ENCODE peak calls at places on chromosome 3, in nine cellular contexts. One of them, this sample, is unnamed.

GRCh38 chr3:116425126-116425525 is 20.2 kb downstream of the LSAMP start:
- DNase-seq in psoas muscle: no peak
- DNase-seq in K562: no peak
- DNase-seq in tibial nerve: no peak
- DNase-seq in esophagus squamous epithelium: no peak
- DNase-seq in heart left ventricle: no peak
- DNase-seq in GM23338: no peak
- DNase-seq in tibial artery: no peak
- DNase-seq in mammary epithelial cell: no peak
- DNase-seq in this sample: no peak

GRCh38 chr3:94089126-94089525 is 26.3 kb downstream of the NSUN3 start:
- DNase-seq in psoas muscle: no peak
- DNase-seq in K562: no peak
- DNase-seq in tibial nerve: no peak
- DNase-seq in esophagus squamous epithelium: no peak
- DNase-seq in heart left ventricle: no peak
- DNase-seq in GM23338: no peak
- DNase-seq in tibial artery: no peak
- DNase-seq in mammary epithelial cell: no peak
- DNase-seq in this sample: no peak

GRCh38 chr3:156509209-156510174 is 45.4 kb downstream of the SSR3 start:
- DNase-seq in psoas muscle: no peak
- DNase-seq in K562: peak; percentile 63
- DNase-seq in tibial nerve: peak; percentile 25
- DNase-seq in esophagus squamous epithelium: no peak
- DNase-seq in heart left ventricle: no peak
- DNase-seq in GM23338: peak; percentile 85
- DNase-seq in tibial artery: no peak
- DNase-seq in mammary epithelial cell: peak; percentile 44
- DNase-seq in this sample: no peak

GRCh38 chr3:134258761-134259347 is 8.2 kb upstream of the RYK start:
- DNase-seq in psoas muscle: no peak
- DNase-seq in K562: no peak
- DNase-seq in tibial nerve: no peak
- DNase-seq in esophagus squamous epithelium: no peak
- DNase-seq in heart left ventricle: no peak
- DNase-seq in GM23338: no peak
- DNase-seq in tibial artery: no peak
- DNase-seq in mammary epithelial cell: peak; percentile 56
- DNase-seq in this sample: no peak

GRCh38 chr3:123698813-123699212 is 114.0 kb upstream of the HACD2 start:
- DNase-seq in psoas muscle: no peak
- DNase-seq in K562: no peak
- DNase-seq in tibial nerve: no peak
- DNase-seq in esophagus squamous epithelium: no peak
- DNase-seq in heart left ventricle: no peak
- DNase-seq in GM23338: no peak
- DNase-seq in tibial artery: no peak
- DNase-seq in mammary epithelial cell: no peak
- DNase-seq in this sample: no peak

GRCh38 chr3:55720614-55721013 is 233.5 kb upstream of the WNT5A start:
- DNase-seq in psoas muscle: no peak
- DNase-seq in K562: no peak
- DNase-seq in tibial nerve: no peak
- DNase-seq in esophagus squamous epithelium: no peak
- DNase-seq in heart left ventricle: no peak
- DNase-seq in GM23338: peak; percentile 40
- DNase-seq in tibial artery: no peak
- DNase-seq in mammary epithelial cell: peak; percentile 13
- DNase-seq in this sample: no peak

GRCh38 chr3:112117826-112118571 is 15.0 kb downstream of the GCSAM start:
- DNase-seq in psoas muscle: no peak
- DNase-seq in K562: no peak
- DNase-seq in tibial nerve: no peak
- DNase-seq in esophagus squamous epithelium: no peak
- DNase-seq in heart left ventricle: peak; percentile 27
- DNase-seq in GM23338: peak; percentile 57
- DNase-seq in tibial artery: peak; percentile 35
- DNase-seq in mammary epithelial cell: no peak
- DNase-seq in this sample: no peak

GRCh38 chr3:22729212-22729611 is 473.9 kb upstream of the UBE2E2 start:
- DNase-seq in psoas muscle: no peak
- DNase-seq in K562: no peak
- DNase-seq in tibial nerve: no peak
- DNase-seq in esophagus squamous epithelium: no peak
- DNase-seq in heart left ventricle: no peak
- DNase-seq in GM23338: no peak
- DNase-seq in tibial artery: no peak
- DNase-seq in mammary epithelial cell: peak; percentile 72
- DNase-seq in this sample: no peak

GRCh38 chr3:12966847-12967750 is 106.1 kb downstream of the IQSEC1 start:
- DNase-seq in psoas muscle: peak; percentile 62
- DNase-seq in K562: no peak
- DNase-seq in tibial nerve: no peak
- DNase-seq in esophagus squamous epithelium: no peak
- DNase-seq in heart left ventricle: no peak
- DNase-seq in GM23338: peak; percentile 56
- DNase-seq in tibial artery: no peak
- DNase-seq in mammary epithelial cell: peak; percentile 27
- DNase-seq in this sample: peak; percentile 34

GRCh38 chr3:29285356-29286070 is 4.6 kb downstream of the RBMS3 start:
- DNase-seq in psoas muscle: no peak
- DNase-seq in K562: no peak
- DNase-seq in tibial nerve: no peak
- DNase-seq in esophagus squamous epithelium: no peak
- DNase-seq in heart left ventricle: no peak
- DNase-seq in GM23338: no peak
- DNase-seq in tibial artery: no peak
- DNase-seq in mammary epithelial cell: peak; percentile 76
- DNase-seq in this sample: no peak

GRCh38 chr3:175159202-175159601 is 300.1 kb downstream of the NAALADL2 start:
- DNase-seq in psoas muscle: no peak
- DNase-seq in K562: no peak
- DNase-seq in tibial nerve: no peak
- DNase-seq in esophagus squamous epithelium: no peak
- DNase-seq in heart left ventricle: no peak
- DNase-seq in GM23338: no peak
- DNase-seq in tibial artery: no peak
- DNase-seq in mammary epithelial cell: no peak
- DNase-seq in this sample: no peak

GRCh38 chr3:44584646-44585501 is at the start of gene ZNF660:
- DNase-seq in psoas muscle: peak; percentile 72
- DNase-seq in K562: peak; percentile 17
- DNase-seq in tibial nerve: peak; percentile 21
- DNase-seq in esophagus squamous epithelium: no peak
- DNase-seq in heart left ventricle: peak; percentile 69
- DNase-seq in GM23338: peak; percentile 97
- DNase-seq in tibial artery: peak; percentile 52
- DNase-seq in mammary epithelial cell: peak; percentile 2
- DNase-seq in this sample: peak; percentile 40

GRCh38 chr3:72617420-72618024 is 230.7 kb downstream of the SHQ1 start:
- DNase-seq in psoas muscle: no peak
- DNase-seq in K562: no peak
- DNase-seq in tibial nerve: no peak
- DNase-seq in esophagus squamous epithelium: no peak
- DNase-seq in heart left ventricle: no peak
- DNase-seq in GM23338: no peak
- DNase-seq in tibial artery: no peak
- DNase-seq in mammary epithelial cell: no peak
- DNase-seq in this sample: no peak

GRCh38 chr3:106825962-106826605 is 551.2 kb upstream of the CCDC54 start:
- DNase-seq in psoas muscle: no peak
- DNase-seq in K562: no peak
- DNase-seq in tibial nerve: no peak
- DNase-seq in esophagus squamous epithelium: no peak
- DNase-seq in heart left ventricle: no peak
- DNase-seq in GM23338: peak; percentile 52
- DNase-seq in tibial artery: no peak
- DNase-seq in mammary epithelial cell: peak; percentile 26
- DNase-seq in this sample: no peak

GRCh38 chr3:153372326-153372725 is 210.3 kb downstream of the RAP2B start:
- DNase-seq in psoas muscle: no peak
- DNase-seq in K562: no peak
- DNase-seq in tibial nerve: peak; percentile 41
- DNase-seq in esophagus squamous epithelium: no peak
- DNase-seq in heart left ventricle: no peak
- DNase-seq in GM23338: no peak
- DNase-seq in tibial artery: peak; percentile 34
- DNase-seq in mammary epithelial cell: peak; percentile 79
- DNase-seq in this sample: no peak

GRCh38 chr3:23748398-23749110 is 57.2 kb upstream of the UBE2E1 start:
- DNase-seq in psoas muscle: no peak
- DNase-seq in K562: no peak
- DNase-seq in tibial nerve: peak; percentile 58
- DNase-seq in esophagus squamous epithelium: no peak
- DNase-seq in heart left ventricle: no peak
- DNase-seq in GM23338: no peak
- DNase-seq in tibial artery: peak; percentile 54
- DNase-seq in mammary epithelial cell: peak; percentile 79
- DNase-seq in this sample: no peak

DNA sequence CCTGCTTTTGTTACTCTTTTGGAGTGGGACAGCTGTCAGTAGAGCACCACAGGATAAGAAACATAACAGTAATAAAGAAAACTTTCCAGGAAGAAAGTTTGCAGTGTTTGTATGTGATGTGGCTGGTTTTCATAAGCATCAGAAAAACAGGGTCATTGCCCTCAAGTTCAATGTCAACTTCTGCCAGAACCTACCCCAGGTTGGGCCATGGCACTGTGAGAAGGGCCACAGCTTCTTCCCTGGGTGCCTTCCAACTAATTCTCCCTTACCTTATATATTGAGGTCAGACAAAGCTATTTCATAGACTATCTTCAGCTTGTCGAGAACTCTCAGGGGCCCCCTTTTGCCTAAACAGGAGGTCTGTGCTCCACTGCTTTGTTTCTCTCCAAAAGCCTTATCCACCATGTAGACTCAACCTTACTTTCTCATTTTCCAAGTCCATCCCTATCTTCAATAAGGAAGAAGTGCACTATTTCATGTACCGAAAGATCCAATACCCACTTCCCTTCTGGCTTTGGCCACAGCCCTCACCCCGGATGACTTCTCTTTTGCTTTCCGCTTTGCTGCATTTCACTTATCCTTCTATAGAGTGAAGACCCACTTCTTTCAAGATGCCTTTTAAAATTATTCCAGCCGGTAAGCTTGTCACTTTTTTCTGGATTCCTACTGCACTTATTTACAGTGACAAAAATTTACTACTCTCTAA is 38.2 kb upstream of the PLCL2 start:
- DNase-seq in psoas muscle: no peak
- DNase-seq in K562: no peak
- DNase-seq in tibial nerve: no peak
- DNase-seq in esophagus squamous epithelium: no peak
- DNase-seq in heart left ventricle: no peak
- DNase-seq in GM23338: no peak
- DNase-seq in tibial artery: no peak
- DNase-seq in mammary epithelial cell: no peak
- DNase-seq in this sample: no peak
- H3K27ac ChIP-seq in psoas muscle: peak overlapping the region; percentile 51
- H3K27ac ChIP-seq in K562: no peak overlapping the region
- H3K27ac ChIP-seq in tibial nerve: no peak overlapping the region
- H3K27ac ChIP-seq in esophagus squamous epithelium: no peak overlapping the region
- H3K27ac ChIP-seq in heart left ventricle: peak overlapping the region; percentile 0
- H3K27ac ChIP-seq in GM23338: no peak overlapping the region
- H3K27ac ChIP-seq in tibial artery: no peak overlapping the region
- H3K27ac ChIP-seq in mammary epithelial cell: no peak overlapping the region
- H3K27ac ChIP-seq in this sample: no peak overlapping the region

DNA sequence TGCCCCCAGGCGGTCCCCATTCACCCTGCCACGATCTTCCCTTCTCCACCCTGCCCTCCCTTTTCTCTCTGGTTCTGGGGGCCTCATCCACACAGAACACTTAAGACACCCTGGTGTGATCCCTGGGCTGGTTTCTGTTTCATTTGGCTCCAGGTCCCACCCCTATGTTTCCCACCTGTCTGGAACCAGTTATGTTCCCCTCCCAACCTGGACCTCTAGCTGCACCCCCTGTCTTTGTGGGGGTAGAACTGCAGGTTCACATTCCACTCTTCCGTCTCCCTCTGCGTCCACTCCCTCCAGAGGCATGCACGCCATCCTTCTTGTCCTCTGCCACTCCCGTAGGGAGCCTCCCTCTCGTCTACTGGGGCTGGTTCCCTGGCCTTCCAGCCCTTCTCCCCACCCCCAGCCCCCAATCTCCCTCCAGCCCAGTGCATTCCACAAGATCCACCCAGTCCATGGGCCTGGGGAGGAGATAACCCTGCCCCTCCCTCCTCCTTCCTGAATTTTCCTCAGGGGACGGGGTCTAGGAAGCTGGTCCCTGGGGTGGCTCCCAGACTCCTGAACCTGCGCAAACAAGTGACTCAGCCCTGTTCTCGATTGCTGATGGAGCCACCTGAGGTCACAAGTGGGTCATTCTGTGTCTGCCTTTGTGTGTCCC is 73.8 kb downstream of the ABTB1 start:
- DNase-seq in psoas muscle: peak; percentile 65
- DNase-seq in K562: peak; percentile 33
- DNase-seq in tibial nerve: no peak
- DNase-seq in esophagus squamous epithelium: no peak
- DNase-seq in heart left ventricle: peak; percentile 62
- DNase-seq in GM23338: no peak
- DNase-seq in tibial artery: no peak
- DNase-seq in mammary epithelial cell: no peak
- DNase-seq in this sample: peak; percentile 72
- H3K4me1 ChIP-seq in psoas muscle: peaks cover 58% of the 10 kb centered on the region
- H3K4me1 ChIP-seq in K562: no peaks in the 10 kb centered on the region
- H3K4me1 ChIP-seq in tibial nerve: peaks cover 32% of the 10 kb centered on the region
- H3K4me1 ChIP-seq in esophagus squamous epithelium: peaks cover 13% of the 10 kb centered on the region
- H3K4me1 ChIP-seq in heart left ventricle: peaks cover 48% of the 10 kb centered on the region
- H3K4me1 ChIP-seq in GM23338: no peaks in the 10 kb centered on the region
- H3K4me1 ChIP-seq in tibial artery: peaks cover 64% of the 10 kb centered on the region
- H3K4me1 ChIP-seq in mammary epithelial cell: peaks cover 47% of the 10 kb centered on the region
- H3K4me1 ChIP-seq in this sample: peaks cover 9% of the 10 kb centered on the region

DNA sequence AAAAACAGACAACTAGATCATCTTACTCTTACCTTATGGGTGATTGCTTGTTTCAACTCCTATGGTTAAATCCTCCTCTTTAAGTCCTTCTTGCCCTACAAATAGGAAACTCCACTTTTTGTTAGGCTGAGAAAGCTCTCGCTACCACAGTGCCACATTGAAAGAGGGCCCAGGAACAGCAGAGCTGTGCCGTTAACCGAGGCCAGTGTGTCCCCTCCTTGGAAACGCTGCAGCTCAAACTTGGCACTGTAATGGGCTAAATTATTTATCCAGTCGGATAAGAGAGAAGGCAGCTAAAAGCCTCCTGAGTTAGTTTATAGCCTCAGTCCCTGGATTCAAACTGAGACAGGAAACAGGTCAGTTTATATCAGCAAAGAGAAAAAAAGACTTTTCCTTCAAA is 46.1 kb downstream of the KBTBD12 start:
- DNase-seq in psoas muscle: no peak
- DNase-seq in K562: no peak
- DNase-seq in tibial nerve: no peak
- DNase-seq in esophagus squamous epithelium: no peak
- DNase-seq in heart left ventricle: no peak
- DNase-seq in GM23338: no peak
- DNase-seq in tibial artery: no peak
- DNase-seq in mammary epithelial cell: no peak
- DNase-seq in this sample: no peak
- H3K4me3 ChIP-seq in psoas muscle: no peak overlapping the region
- H3K4me3 ChIP-seq in K562: no peak overlapping the region
- H3K4me3 ChIP-seq in tibial nerve: no peak overlapping the region
- H3K4me3 ChIP-seq in esophagus squamous epithelium: no peak overlapping the region
- H3K4me3 ChIP-seq in heart left ventricle: no peak overlapping the region
- H3K4me3 ChIP-seq in GM23338: no peak overlapping the region
- H3K4me3 ChIP-seq in tibial artery: no peak overlapping the region
- H3K4me3 ChIP-seq in mammary epithelial cell: no peak overlapping the region
- H3K4me3 ChIP-seq in this sample: no peak overlapping the region

GRCh38 chr3:66427951-66428350 is 72.9 kb downstream of the LRIG1 start:
- DNase-seq in psoas muscle: no peak
- DNase-seq in K562: no peak
- DNase-seq in tibial nerve: no peak
- DNase-seq in esophagus squamous epithelium: no peak
- DNase-seq in heart left ventricle: no peak
- DNase-seq in GM23338: no peak
- DNase-seq in tibial artery: no peak
- DNase-seq in mammary epithelial cell: no peak
- DNase-seq in this sample: no peak
- H3K27ac ChIP-seq in psoas muscle: peak overlapping the region; percentile 89
- H3K27ac ChIP-seq in K562: no peak overlapping the region
- H3K27ac ChIP-seq in tibial nerve: no peak overlapping the region
- H3K27ac ChIP-seq in esophagus squamous epithelium: peak overlapping the region; percentile 76
- H3K27ac ChIP-seq in heart left ventricle: peak overlapping the region; percentile 71
- H3K27ac ChIP-seq in GM23338: no peak overlapping the region
- H3K27ac ChIP-seq in tibial artery: peak overlapping the region; percentile 57
- H3K27ac ChIP-seq in mammary epithelial cell: no peak overlapping the region
- H3K27ac ChIP-seq in this sample: no peak overlapping the region